ENCODE peak calls at places on chromosomes 1 and 21, in eight cellular contexts. Z, C, H, R, M, Q, V and B are unnamed samples.

GRCh38 chr1:207981976-207982375 is 71.1 kb upstream of the CD34 start:
- DNase-seq in C (no peak), V (peak; percentile 40), Z (peak; percentile 25), Q (no peak), M (no peak), R (no peak), H (no peak), B (no peak)

GRCh38 chr21:28148400-28149064 is 844.1 kb downstream of the LTN1 start:
- DNase-seq in Q (no peak), Z (no peak), M (no peak), H (no peak), R (peak; percentile 41), C (no peak), V (no peak), B (no peak)

GRCh38 chr21:45378258-45378966 is 26.6 kb upstream of the COL18A1 start:
- DNase-seq in H (peak; percentile 20), Q (no peak), C (no peak), V (no peak), R (no peak), Z (peak; percentile 13), M (no peak), B (peak; percentile 46)

GRCh38 chr21:44466351-44466954 is 11.1 kb downstream of the LRRC3 start:
- DNase-seq in C (no peak), V (no peak), Z (no peak), M (no peak), R (no peak), Q (no peak), H (no peak), B (no peak)

GRCh38 chr1:3320246-3321152 is 134.0 kb upstream of the ARHGEF16 start:
- DNase-seq in M (no peak), R (peak; percentile 69), V (no peak), H (no peak), C (no peak), Q (peak; percentile 33), Z (no peak), B (no peak)

GRCh38 chr1:154348429-154349076 is 23.2 kb downstream of the ATP8B2 start:
- DNase-seq in R (no peak), V (no peak), M (no peak), Q (no peak), C (no peak), Z (no peak), H (no peak), B (no peak)

GRCh38 chr1:150410582-150411101 is 46.7 kb downstream of the RPRD2 start:
- DNase-seq in C (no peak), R (no peak), Q (no peak), Z (no peak), V (no peak), H (no peak), M (no peak), B (no peak)

GRCh38 chr1:35619237-35620121 is 21.8 kb downstream of the PSMB2 start:
- DNase-seq in M (no peak), C (no peak), V (no peak), Z (no peak), H (no peak), Q (no peak), R (no peak), B (no peak)

GRCh38 chr1:52574594-52574993 is 21.7 kb upstream of the TUT4 start:
- DNase-seq in V (peak; percentile 36), H (no peak), C (no peak), M (peak; percentile 11), Q (no peak), Z (peak; percentile 85), R (no peak), B (no peak)

GRCh38 chr1:151372411-151372934 is at the start of gene SELENBP1:
- DNase-seq in H (peak; percentile 85), C (peak; percentile 80), R (peak; percentile 96), V (peak; percentile 48), Q (peak; percentile 94), Z (peak; percentile 64), M (peak; percentile 89), B (peak; percentile 91)

GRCh38 chr21:35563885-35564451 is 496.4 kb downstream of the SETD4 start:
- DNase-seq in H (peak; percentile 21), Z (no peak), M (no peak), C (peak; percentile 14), Q (peak; percentile 11), V (no peak), R (no peak), B (peak; percentile 83)

GRCh38 chr1:90718411-90719320 is 1.6 kb upstream of the BARHL2 start:
- DNase-seq in H (no peak), V (no peak), C (no peak), R (no peak), Z (no peak), M (no peak), Q (no peak), B (no peak)

GRCh38 chr1:229210844-229211243 is 60.1 kb upstream of the RAB4A start:
- DNase-seq in V (no peak), M (no peak), H (no peak), R (no peak), C (no peak), Z (no peak), Q (no peak), B (no peak)

GRCh38 chr1:229689915-229690314 is 63.9 kb downstream of the URB2 start:
- DNase-seq in Z (no peak), R (no peak), Q (no peak), M (no peak), H (no peak), V (no peak), C (no peak), B (peak; percentile 37)

GRCh38 chr1:232682248-232682647 is 52.3 kb upstream of the SIPA1L2 start:
- DNase-seq in C (no peak), Q (peak; percentile 79), M (no peak), R (peak; percentile 86), Z (no peak), V (no peak), H (no peak), B (no peak)

GRCh38 chr1:112509005-112509659 is 367 bp downstream of the WNT2B start:
- DNase-seq in H (peak; percentile 63), R (no peak), Q (peak; percentile 36), V (no peak), M (no peak), Z (peak; percentile 13), C (no peak), B (no peak)

GRCh38 chr1:230820568-230820967 is 47.8 kb downstream of the C1orf198 start:
- DNase-seq in C (no peak), Q (no peak), Z (no peak), V (no peak), M (no peak), R (no peak), H (no peak), B (no peak)

GRCh38 chr1:143691400-143691891 is 280.3 kb downstream of the FAM72C start:
- DNase-seq in Z (no peak), C (no peak), M (no peak), R (no peak), V (peak; percentile 50), Q (no peak), H (no peak), B (no peak)

GRCh38 chr1:187294421-187295201 is 465.9 kb downstream of the PLA2G4A start:
- DNase-seq in R (no peak), C (no peak), V (no peak), H (no peak), Z (no peak), M (no peak), Q (no peak), B (no peak)

GRCh38 chr1:156128749-156129682 is 14.5 kb downstream of the LMNA start:
- DNase-seq in C (peak; percentile 30), Q (peak; percentile 40), H (peak; percentile 79), M (no peak), V (no peak), R (no peak), Z (peak; percentile 47), B (peak; percentile 81)
- H3K4me1 ChIP-seq in C (peaks cover 68% of the 10 kb centered on the region), Q (peaks cover 67% of the 10 kb centered on the region), H (peaks cover 44% of the 10 kb centered on the region), M (peaks cover 32% of the 10 kb centered on the region), V (peaks cover 66% of the 10 kb centered on the region), R (peaks cover 84% of the 10 kb centered on the region), Z (peaks cover 63% of the 10 kb centered on the region), B (peaks cover 71% of the 10 kb centered on the region)

GRCh38 chr1:182141040-182141439 is 79.5 kb upstream of the ZNF648 start:
- DNase-seq in C (no peak), V (no peak), R (no peak), Z (no peak), M (no peak), Q (no peak), H (no peak), B (no peak)

GRCh38 chr1:182146286-182146685 is 84.8 kb upstream of the ZNF648 start:
- DNase-seq in H (no peak), Z (no peak), V (no peak), Q (peak; percentile 37), C (no peak), M (peak; percentile 79), R (peak; percentile 91), B (no peak)

GRCh38 chr1:182143825-182144661 is 82.5 kb upstream of the ZNF648 start:
- DNase-seq in C (peak; percentile 85), H (peak; percentile 84), Q (peak; percentile 70), M (peak; percentile 76), V (no peak), R (peak; percentile 82), Z (peak; percentile 16), B (peak; percentile 78)

GRCh38 chr1:182142621-182143020 is 81.1 kb upstream of the ZNF648 start:
- DNase-seq in H (no peak), Z (no peak), M (no peak), V (no peak), R (no peak), C (no peak), Q (no peak), B (no peak)

GRCh38 chr1:182143154-182143657 is 81.7 kb upstream of the ZNF648 start:
- DNase-seq in M (peak; percentile 92), H (peak; percentile 96), R (peak; percentile 96), Z (peak; percentile 79), Q (peak; percentile 95), C (peak; percentile 96), V (peak; percentile 54), B (peak; percentile 89)
- TF ChIP-seq POLR2A in M (no peak), H (peak; percentile 40), R (no peak), Z (no peak), Q (no peak), C (no peak), V (no peak), B (no peak)

DNA sequence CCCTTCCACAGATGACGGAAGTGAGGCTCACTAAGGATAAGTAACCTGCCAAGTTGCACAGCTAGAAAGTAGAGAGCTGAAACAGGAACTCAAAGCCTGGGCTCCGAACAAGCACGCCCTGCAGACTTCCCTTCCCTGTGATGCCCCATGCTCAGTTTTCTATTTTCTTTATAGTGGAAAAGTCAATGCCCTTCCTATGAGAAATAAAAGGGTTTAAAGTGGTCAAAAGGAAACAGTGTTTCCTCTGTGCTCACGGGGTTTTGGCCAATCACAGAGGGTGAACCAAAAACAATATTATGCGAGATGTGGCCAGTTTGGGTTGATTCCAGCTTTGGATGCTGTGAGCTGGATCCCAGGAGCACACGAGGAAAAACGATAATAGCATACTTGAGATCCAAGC is 44.5 kb downstream of the DDR2 start:
- DNase-seq in C (no peak), Z (peak; percentile 92), H (peak; percentile 41), Q (no peak), M (no peak), V (no peak), R (no peak), B (no peak)
- H3K4me1 ChIP-seq in C (peaks cover 9% of the 10 kb centered on the region), Z (peaks cover 61% of the 10 kb centered on the region), H (peaks cover 30% of the 10 kb centered on the region), Q (peaks cover 42% of the 10 kb centered on the region), M (no peaks in the 10 kb centered on the region), V (peaks cover 34% of the 10 kb centered on the region), R (peaks cover 45% of the 10 kb centered on the region), B (peaks cover 3% of the 10 kb centered on the region)

DNA sequence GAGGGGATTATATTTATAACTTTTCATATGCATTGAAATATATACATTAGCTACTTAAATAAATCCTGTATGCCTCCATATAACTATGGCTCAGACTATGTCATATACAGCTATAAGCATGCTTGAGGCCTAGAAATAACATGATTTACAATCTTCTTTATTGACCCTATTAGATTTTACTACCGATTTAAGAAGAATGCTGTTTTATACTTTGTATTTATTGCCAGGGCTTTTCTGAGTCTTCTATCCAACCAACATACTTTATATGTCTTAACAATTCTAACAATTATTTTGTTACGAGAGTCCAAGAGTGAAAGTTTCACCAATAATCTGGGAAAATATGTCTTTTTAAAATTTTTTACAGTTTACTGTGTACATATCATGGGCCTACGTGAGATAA is 860.9 kb downstream of the USP25 start:
- DNase-seq in Q (no peak), Z (no peak), V (no peak), M (no peak), C (no peak), H (no peak), R (no peak), B (no peak)
- TF ChIP-seq POLR2A in Q (no peak), Z (no peak), V (no peak), M (no peak), C (no peak), H (no peak), R (no peak), B (no peak)